ENCODE peak calls at places on chromosomes 5 and 9, in eight cellular contexts. One of them, this sample, is unnamed.

GRCh38 chr9:85528142-85528541 is 213.6 kb downstream of the AGTPBP1 start:
- DNase-seq in neural progenitor cell: no peak
- DNase-seq in lower lobe of right lung: no peak
- DNase-seq in AG04449: no peak
- DNase-seq in left lung: no peak
- DNase-seq in mucosa of descending colon: no peak
- DNase-seq in A549: no peak
- DNase-seq in cardiac muscle cell: no peak
- DNase-seq in this sample: no peak

GRCh38 chr5:137283801-137284200 is 215.3 kb downstream of the SPOCK1 start:
- DNase-seq in lower lobe of right lung: no peak
- DNase-seq in left lung: no peak
- DNase-seq in neural progenitor cell: no peak
- DNase-seq in cardiac muscle cell: no peak
- DNase-seq in A549: no peak
- DNase-seq in mucosa of descending colon: no peak
- DNase-seq in AG04449: no peak
- DNase-seq in this sample: no peak

GRCh38 chr9:27154923-27155322 is 45.9 kb downstream of the TEK start:
- DNase-seq in neural progenitor cell: no peak
- DNase-seq in lower lobe of right lung: no peak
- DNase-seq in AG04449: peak
- DNase-seq in A549: no peak
- DNase-seq in cardiac muscle cell: peak
- DNase-seq in mucosa of descending colon: no peak
- DNase-seq in left lung: no peak
- DNase-seq in this sample: no peak

GRCh38 chr5:4893063-4893744 is 246.9 kb upstream of the ADAMTS16 start:
- DNase-seq in neural progenitor cell: no peak
- DNase-seq in left lung: no peak
- DNase-seq in cardiac muscle cell: no peak
- DNase-seq in lower lobe of right lung: no peak
- DNase-seq in A549: no peak
- DNase-seq in AG04449: no peak
- DNase-seq in mucosa of descending colon: no peak
- DNase-seq in this sample: no peak

GRCh38 chr9:133048595-133048994 is 13.2 kb upstream of the CEL start:
- DNase-seq in mucosa of descending colon: peak
- DNase-seq in A549: peak
- DNase-seq in neural progenitor cell: peak
- DNase-seq in cardiac muscle cell: peak
- DNase-seq in AG04449: no peak
- DNase-seq in left lung: peak
- DNase-seq in lower lobe of right lung: no peak
- DNase-seq in this sample: no peak

GRCh38 chr9:100725376-100725775 is 147.5 kb downstream of the CAVIN4 start:
- DNase-seq in cardiac muscle cell: peak
- DNase-seq in AG04449: no peak
- DNase-seq in left lung: no peak
- DNase-seq in mucosa of descending colon: no peak
- DNase-seq in A549: no peak
- DNase-seq in lower lobe of right lung: no peak
- DNase-seq in neural progenitor cell: no peak
- DNase-seq in this sample: no peak

GRCh38 chr5:132180134-132180745 is 47.4 kb downstream of the P4HA2 start:
- DNase-seq in neural progenitor cell: peak
- DNase-seq in lower lobe of right lung: no peak
- DNase-seq in cardiac muscle cell: peak
- DNase-seq in left lung: no peak
- DNase-seq in A549: peak
- DNase-seq in AG04449: peak
- DNase-seq in mucosa of descending colon: peak
- DNase-seq in this sample: no peak

GRCh38 chr5:125550237-125550636 is 803.8 kb upstream of the ZNF608 start:
- DNase-seq in neural progenitor cell: no peak
- DNase-seq in lower lobe of right lung: no peak
- DNase-seq in left lung: no peak
- DNase-seq in AG04449: no peak
- DNase-seq in A549: no peak
- DNase-seq in mucosa of descending colon: no peak
- DNase-seq in cardiac muscle cell: peak
- DNase-seq in this sample: no peak

GRCh38 chr9:6714176-6714575 is 43.6 kb upstream of the KDM4C start:
- DNase-seq in neural progenitor cell: no peak
- DNase-seq in A549: no peak
- DNase-seq in left lung: no peak
- DNase-seq in lower lobe of right lung: no peak
- DNase-seq in cardiac muscle cell: no peak
- DNase-seq in mucosa of descending colon: no peak
- DNase-seq in AG04449: no peak
- DNase-seq in this sample: peak

GRCh38 chr5:98111686-98112085 is 661.8 kb upstream of the RGMB start:
- DNase-seq in cardiac muscle cell: no peak
- DNase-seq in lower lobe of right lung: no peak
- DNase-seq in neural progenitor cell: no peak
- DNase-seq in left lung: no peak
- DNase-seq in mucosa of descending colon: no peak
- DNase-seq in A549: no peak
- DNase-seq in AG04449: no peak
- DNase-seq in this sample: no peak

GRCh38 chr5:156942064-156942463 is 21.0 kb downstream of the TIMD4 start:
- DNase-seq in cardiac muscle cell: no peak
- DNase-seq in lower lobe of right lung: no peak
- DNase-seq in A549: no peak
- DNase-seq in AG04449: no peak
- DNase-seq in mucosa of descending colon: peak
- DNase-seq in neural progenitor cell: peak
- DNase-seq in left lung: no peak
- DNase-seq in this sample: no peak

GRCh38 chr5:141779642-141780041 is 97.6 kb upstream of the ARAP3 start:
- DNase-seq in lower lobe of right lung: no peak
- DNase-seq in A549: no peak
- DNase-seq in cardiac muscle cell: peak
- DNase-seq in left lung: no peak
- DNase-seq in neural progenitor cell: no peak
- DNase-seq in AG04449: no peak
- DNase-seq in mucosa of descending colon: no peak
- DNase-seq in this sample: no peak

GRCh38 chr5:32767948-32768427 is 56.9 kb downstream of the NPR3 start:
- DNase-seq in neural progenitor cell: no peak
- DNase-seq in cardiac muscle cell: peak
- DNase-seq in left lung: no peak
- DNase-seq in AG04449: peak
- DNase-seq in A549: peak
- DNase-seq in mucosa of descending colon: no peak
- DNase-seq in lower lobe of right lung: no peak
- DNase-seq in this sample: no peak

GRCh38 chr5:154646841-154647759 is 108.1 kb upstream of the LARP1 start:
- DNase-seq in cardiac muscle cell: peak
- DNase-seq in left lung: peak
- DNase-seq in neural progenitor cell: peak
- DNase-seq in A549: no peak
- DNase-seq in mucosa of descending colon: peak
- DNase-seq in AG04449: no peak
- DNase-seq in lower lobe of right lung: peak
- DNase-seq in this sample: peak

GRCh38 chr9:89558948-89559347 is 45.9 kb upstream of the GADD45G start:
- DNase-seq in mucosa of descending colon: no peak
- DNase-seq in cardiac muscle cell: no peak
- DNase-seq in AG04449: no peak
- DNase-seq in A549: no peak
- DNase-seq in lower lobe of right lung: no peak
- DNase-seq in neural progenitor cell: no peak
- DNase-seq in left lung: no peak
- DNase-seq in this sample: no peak

GRCh38 chr5:114207615-114208014 is 154.3 kb upstream of the KCNN2 start:
- DNase-seq in neural progenitor cell: no peak
- DNase-seq in AG04449: no peak
- DNase-seq in left lung: no peak
- DNase-seq in lower lobe of right lung: no peak
- DNase-seq in cardiac muscle cell: no peak
- DNase-seq in A549: no peak
- DNase-seq in mucosa of descending colon: no peak
- DNase-seq in this sample: no peak

GRCh38 chr5:148387325-148387724 is 3.6 kb downstream of the FBXO38 start:
- DNase-seq in cardiac muscle cell: peak
- DNase-seq in A549: no peak
- DNase-seq in mucosa of descending colon: no peak
- DNase-seq in AG04449: peak
- DNase-seq in neural progenitor cell: no peak
- DNase-seq in lower lobe of right lung: no peak
- DNase-seq in left lung: no peak
- DNase-seq in this sample: no peak

GRCh38 chr9:133778336-133778995 is 40.3 kb upstream of the SARDH start:
- DNase-seq in cardiac muscle cell: no peak
- DNase-seq in AG04449: no peak
- DNase-seq in left lung: peak
- DNase-seq in A549: no peak
- DNase-seq in lower lobe of right lung: peak
- DNase-seq in mucosa of descending colon: no peak
- DNase-seq in neural progenitor cell: no peak
- DNase-seq in this sample: peak

GRCh38 chr9:129836342-129837007 is 1.2 kb downstream of the USP20 start:
- DNase-seq in AG04449: no peak
- DNase-seq in cardiac muscle cell: no peak
- DNase-seq in left lung: no peak
- DNase-seq in A549: peak
- DNase-seq in lower lobe of right lung: no peak
- DNase-seq in mucosa of descending colon: peak
- DNase-seq in neural progenitor cell: peak
- DNase-seq in this sample: no peak

GRCh38 chr5:174504266-174504726 is 220.1 kb upstream of the MSX2 start:
- DNase-seq in A549: no peak
- DNase-seq in left lung: no peak
- DNase-seq in AG04449: no peak
- DNase-seq in lower lobe of right lung: no peak
- DNase-seq in neural progenitor cell: no peak
- DNase-seq in mucosa of descending colon: no peak
- DNase-seq in cardiac muscle cell: peak
- DNase-seq in this sample: no peak

GRCh38 chr5:134177197-134178171 is 734 bp upstream of the SKP1 start:
- DNase-seq in neural progenitor cell: peak
- DNase-seq in cardiac muscle cell: peak
- DNase-seq in A549: peak
- DNase-seq in mucosa of descending colon: peak
- DNase-seq in left lung: no peak
- DNase-seq in AG04449: no peak
- DNase-seq in lower lobe of right lung: peak
- DNase-seq in this sample: no peak

GRCh38 chr5:40578501-40579451 is 100.9 kb upstream of the PTGER4 start:
- DNase-seq in neural progenitor cell: no peak
- DNase-seq in A549: no peak
- DNase-seq in lower lobe of right lung: no peak
- DNase-seq in cardiac muscle cell: peak
- DNase-seq in left lung: no peak
- DNase-seq in AG04449: no peak
- DNase-seq in mucosa of descending colon: no peak
- DNase-seq in this sample: no peak

GRCh38 chr5:107380654-107381053 is 290.1 kb downstream of the EFNA5 start:
- DNase-seq in neural progenitor cell: no peak
- DNase-seq in cardiac muscle cell: no peak
- DNase-seq in mucosa of descending colon: no peak
- DNase-seq in lower lobe of right lung: no peak
- DNase-seq in AG04449: no peak
- DNase-seq in A549: no peak
- DNase-seq in left lung: no peak
- DNase-seq in this sample: no peak

GRCh38 chr5:7762267-7762666 is 88.7 kb downstream of the CFAP90 start:
- DNase-seq in left lung: no peak
- DNase-seq in cardiac muscle cell: no peak
- DNase-seq in lower lobe of right lung: no peak
- DNase-seq in mucosa of descending colon: no peak
- DNase-seq in AG04449: no peak
- DNase-seq in A549: no peak
- DNase-seq in neural progenitor cell: peak
- DNase-seq in this sample: no peak

GRCh38 chr9:112863214-112863613 is 27.5 kb downstream of the SLC46A2 start:
- DNase-seq in AG04449: no peak
- DNase-seq in mucosa of descending colon: peak
- DNase-seq in left lung: peak
- DNase-seq in A549: no peak
- DNase-seq in neural progenitor cell: no peak
- DNase-seq in lower lobe of right lung: peak
- DNase-seq in cardiac muscle cell: peak
- DNase-seq in this sample: no peak

GRCh38 chr5:1652873-1653707 is 129.3 kb upstream of the LPCAT1 start:
- DNase-seq in AG04449: no peak
- DNase-seq in neural progenitor cell: no peak
- DNase-seq in A549: no peak
- DNase-seq in mucosa of descending colon: no peak
- DNase-seq in cardiac muscle cell: peak
- DNase-seq in lower lobe of right lung: no peak
- DNase-seq in left lung: peak
- DNase-seq in this sample: no peak
- H3K4me3 ChIP-seq in AG04449: no peak
- H3K4me3 ChIP-seq in neural progenitor cell: peak
- H3K4me3 ChIP-seq in A549: peak
- H3K4me3 ChIP-seq in mucosa of descending colon: no peak
- H3K4me3 ChIP-seq in cardiac muscle cell: no peak
- H3K4me3 ChIP-seq in lower lobe of right lung: no peak
- H3K4me3 ChIP-seq in left lung: no peak
- H3K4me3 ChIP-seq in this sample: no peak

GRCh38 chr5:36300927-36301540 is 668 bp downstream of the RANBP3L start:
- DNase-seq in mucosa of descending colon: no peak
- DNase-seq in AG04449: no peak
- DNase-seq in cardiac muscle cell: no peak
- DNase-seq in neural progenitor cell: no peak
- DNase-seq in lower lobe of right lung: no peak
- DNase-seq in left lung: no peak
- DNase-seq in A549: no peak
- DNase-seq in this sample: peak
- H3K4me3 ChIP-seq in mucosa of descending colon: no peak
- H3K4me3 ChIP-seq in AG04449: no peak
- H3K4me3 ChIP-seq in cardiac muscle cell: no peak
- H3K4me3 ChIP-seq in neural progenitor cell: no peak
- H3K4me3 ChIP-seq in lower lobe of right lung: peak
- H3K4me3 ChIP-seq in left lung: peak
- H3K4me3 ChIP-seq in A549: no peak
- H3K4me3 ChIP-seq in this sample: no peak

GRCh38 chr9:126517751-126518261 is 95.9 kb upstream of the LMX1B start:
- DNase-seq in mucosa of descending colon: no peak
- DNase-seq in neural progenitor cell: no peak
- DNase-seq in A549: no peak
- DNase-seq in AG04449: no peak
- DNase-seq in cardiac muscle cell: no peak
- DNase-seq in lower lobe of right lung: no peak
- DNase-seq in left lung: no peak
- DNase-seq in this sample: no peak
- H3K4me3 ChIP-seq in mucosa of descending colon: no peak
- H3K4me3 ChIP-seq in neural progenitor cell: no peak
- H3K4me3 ChIP-seq in A549: peak
- H3K4me3 ChIP-seq in AG04449: no peak
- H3K4me3 ChIP-seq in cardiac muscle cell: no peak
- H3K4me3 ChIP-seq in lower lobe of right lung: peak
- H3K4me3 ChIP-seq in left lung: peak
- H3K4me3 ChIP-seq in this sample: no peak

DNA sequence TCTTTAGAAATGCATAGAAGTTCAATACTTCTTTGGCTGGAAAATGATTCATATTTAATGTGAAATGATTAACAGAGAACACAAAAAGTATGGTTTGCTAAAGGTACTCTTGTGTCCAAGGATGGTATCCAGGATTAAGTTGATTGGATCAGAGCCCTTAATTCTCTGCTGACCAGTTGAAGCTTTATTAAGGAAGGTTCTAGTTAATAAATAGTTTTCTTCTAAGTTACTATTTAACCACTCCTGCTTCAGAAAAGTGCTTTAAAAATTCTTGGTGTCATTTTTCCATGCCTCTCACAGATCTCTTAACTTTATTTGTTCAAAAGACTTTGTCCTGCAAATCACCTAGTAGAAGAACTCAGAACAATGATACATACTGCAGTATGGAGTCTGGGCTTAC is 134.3 kb downstream of the MEF2C start:
- DNase-seq in mucosa of descending colon: no peak
- DNase-seq in A549: no peak
- DNase-seq in AG04449: no peak
- DNase-seq in left lung: no peak
- DNase-seq in lower lobe of right lung: no peak
- DNase-seq in neural progenitor cell: no peak
- DNase-seq in cardiac muscle cell: no peak
- DNase-seq in this sample: no peak
- H3K4me3 ChIP-seq in mucosa of descending colon: no peak
- H3K4me3 ChIP-seq in A549: no peak
- H3K4me3 ChIP-seq in AG04449: no peak
- H3K4me3 ChIP-seq in left lung: no peak
- H3K4me3 ChIP-seq in lower lobe of right lung: no peak
- H3K4me3 ChIP-seq in neural progenitor cell: no peak
- H3K4me3 ChIP-seq in cardiac muscle cell: no peak
- H3K4me3 ChIP-seq in this sample: no peak